ENCODE peak calls at places on chromosomes 1 and 21, in four cellular contexts. Q, Y, Z and G are unnamed samples.

GRCh38 chr1:39648496-39648895 is 9.1 kb upstream of the HEYL start:
- DNase-seq in Q (no peak), Y (no peak), Z (no peak), G (no peak)

GRCh38 chr1:230087034-230087721 is 20.1 kb downstream of the GALNT2 start:
- DNase-seq in Q (no peak), Y (no peak), Z (peak; percentile 40), G (no peak)

GRCh38 chr21:33024278-33025103 is 1.2 kb upstream of the OLIG2 start:
- DNase-seq in Q (no peak), Y (no peak), Z (no peak), G (no peak)

GRCh38 chr1:48492392-48492791 is 20.4 kb upstream of the SPATA6 start:
- DNase-seq in Q (no peak), Y (no peak), Z (no peak), G (no peak)

GRCh38 chr1:162690672-162691434 is 58.6 kb downstream of the DDR2 start:
- DNase-seq in Q (peak; percentile 36), Y (no peak), Z (no peak), G (peak; percentile 24)

GRCh38 chr1:160293020-160293968 is 8.4 kb upstream of the PEX19 start:
- DNase-seq in Q (no peak), Y (no peak), Z (no peak), G (no peak)

GRCh38 chr1:234437423-234438171 is 41.4 kb downstream of the TARBP1 start:
- DNase-seq in Q (no peak), Y (peak; percentile 9), Z (no peak), G (no peak)

GRCh38 chr21:25903599-25903998 is 168.8 kb downstream of the GABPA start:
- DNase-seq in Q (no peak), Y (no peak), Z (no peak), G (no peak)

GRCh38 chr1:67773462-67773861 is 59.8 kb downstream of the GNG12 start:
- DNase-seq in Q (no peak), Y (no peak), Z (no peak), G (no peak)

GRCh38 chr1:60431593-60431992 is 358.0 kb upstream of the C1orf87 start:
- DNase-seq in Q (no peak), Y (no peak), Z (no peak), G (no peak)

GRCh38 chr1:231232870-231233734 is 7.9 kb upstream of the GNPAT start:
- DNase-seq in Q (no peak), Y (peak; percentile 80), Z (no peak), G (no peak)

GRCh38 chr1:31505884-31506497 is 70.3 kb upstream of the TINAGL1 start:
- DNase-seq in Q (no peak), Y (no peak), Z (no peak), G (no peak)

GRCh38 chr1:26066160-26066559 is 1.3 kb downstream of the TRIM63 start:
- DNase-seq in Q (no peak), Y (no peak), Z (no peak), G (no peak)

GRCh38 chr1:198679535-198680173 is 40.8 kb downstream of the PTPRC start:
- DNase-seq in Q (no peak), Y (no peak), Z (no peak), G (no peak)
- TF ChIP-seq ATF3 in Q (no peak), Y (no peak), Z (no peak), G (no peak)

GRCh38 chr1:178278135-178278534 is 184.2 kb downstream of the RASAL2 start:
- DNase-seq in Q (no peak), Y (no peak), Z (no peak), G (no peak)

GRCh38 chr1:178283409-178283808 is 189.5 kb downstream of the RASAL2 start:
- DNase-seq in Q (peak; percentile 61), Y (no peak), Z (no peak), G (peak; percentile 75)

GRCh38 chr1:178279287-178279686 is 185.4 kb downstream of the RASAL2 start:
- DNase-seq in Q (no peak), Y (no peak), Z (no peak), G (no peak)

GRCh38 chr1:178284059-178284458 is 190.2 kb downstream of the RASAL2 start:
- DNase-seq in Q (no peak), Y (no peak), Z (no peak), G (no peak)

GRCh38 chr1:178282949-178283367 is 189.1 kb downstream of the RASAL2 start:
- DNase-seq in Q (no peak), Y (peak; percentile 25), Z (no peak), G (no peak)
- TF ChIP-seq JUN in Q (no peak), Y (no peak), Z (no peak), G (no peak)

DNA sequence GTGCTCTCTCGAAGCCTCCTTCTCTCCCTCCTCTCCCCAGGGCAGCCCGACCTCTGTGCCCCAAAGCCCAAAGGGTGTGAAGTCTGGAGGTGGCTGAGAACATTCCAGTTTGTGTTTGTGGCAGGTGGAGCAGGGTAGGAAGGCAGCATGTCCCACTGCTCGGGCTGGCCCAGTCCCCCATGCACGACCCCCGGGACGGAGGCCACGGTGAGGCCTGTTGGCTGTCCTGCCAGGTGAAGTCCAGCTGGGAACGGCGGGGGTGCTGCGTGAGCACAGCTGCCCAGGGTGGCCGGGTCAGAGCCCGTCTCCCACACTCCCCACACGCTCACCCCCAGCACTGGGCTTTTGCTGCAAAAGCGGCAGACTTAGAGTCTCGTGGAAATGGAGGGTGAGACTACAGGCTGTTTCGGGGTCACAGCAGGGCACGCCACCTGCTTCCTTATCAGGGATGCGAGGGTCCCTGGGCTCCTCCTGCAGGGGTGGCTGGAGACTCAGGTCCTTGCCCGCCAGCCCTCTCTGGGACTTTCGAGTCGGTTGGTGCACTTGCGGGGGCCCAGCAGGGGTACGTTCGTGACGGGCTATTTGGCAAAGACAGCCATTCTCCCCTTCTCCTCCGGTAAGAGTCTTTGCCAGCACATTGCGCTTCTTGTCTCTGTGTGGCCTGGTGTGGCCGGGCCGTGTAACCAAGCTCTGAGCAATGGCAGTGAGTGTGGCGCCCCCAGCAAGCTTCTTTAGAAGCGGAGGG is 40.3 kb downstream of the MORN1 start:
- DNase-seq in Q (no peak), Y (no peak), Z (no peak), G (no peak)
- TF ChIP-seq ATF3 in Q (no peak), Y (no peak), Z (no peak), G (no peak)

GRCh38 chr1:113423826-113424225 is 33.5 kb downstream of the MAGI3 start:
- DNase-seq in Q (no peak), Y (no peak), Z (no peak), G (no peak)

GRCh38 chr1:113433177-113433576 is 42.9 kb downstream of the MAGI3 start:
- DNase-seq in Q (no peak), Y (no peak), Z (no peak), G (no peak)

GRCh38 chr1:113434874-113435175 is 44.5 kb downstream of the MAGI3 start:
- DNase-seq in Q (no peak), Y (no peak), Z (no peak), G (no peak)

GRCh38 chr1:113434081-113434873 is 44.0 kb downstream of the MAGI3 start:
- DNase-seq in Q (no peak), Y (peak; percentile 76), Z (no peak), G (no peak)

DNA sequence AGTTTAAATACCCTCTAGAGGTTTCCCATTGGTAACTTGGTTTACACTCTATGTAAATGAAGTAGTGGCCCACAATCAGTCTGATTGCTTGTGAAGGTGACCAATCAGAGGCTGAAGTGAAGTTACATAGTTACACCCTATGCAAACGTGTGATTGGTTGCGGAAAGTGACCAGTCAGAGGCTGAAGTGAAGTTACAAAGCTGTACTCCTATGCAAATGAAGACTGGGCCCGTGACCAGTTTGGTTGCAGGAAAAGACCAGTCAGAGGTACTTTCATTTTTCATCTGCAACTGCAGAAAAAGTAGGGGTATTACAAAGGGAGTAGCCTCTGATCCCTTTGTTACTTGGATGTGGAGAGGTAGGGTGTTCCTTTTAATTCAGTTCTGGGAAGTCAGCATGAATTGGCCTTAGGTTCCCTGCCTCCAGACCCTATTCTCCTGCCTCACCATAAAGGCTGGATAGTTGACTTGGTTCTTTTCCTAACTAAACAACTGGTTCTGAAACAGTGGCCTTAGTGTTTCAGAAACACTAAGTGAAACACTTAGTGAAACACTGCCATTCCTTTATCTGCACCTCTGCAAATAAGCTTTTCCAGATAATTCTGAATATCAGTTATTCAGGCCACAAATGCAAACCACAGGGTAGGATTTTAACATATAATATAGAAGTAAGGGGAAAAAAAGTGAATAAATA is 39.3 kb downstream of the MAGI3 start:
- DNase-seq in Q (no peak), Y (no peak), Z (no peak), G (no peak)
- TF ChIP-seq JUN in Q (no peak), Y (no peak), Z (no peak), G (no peak)

DNA sequence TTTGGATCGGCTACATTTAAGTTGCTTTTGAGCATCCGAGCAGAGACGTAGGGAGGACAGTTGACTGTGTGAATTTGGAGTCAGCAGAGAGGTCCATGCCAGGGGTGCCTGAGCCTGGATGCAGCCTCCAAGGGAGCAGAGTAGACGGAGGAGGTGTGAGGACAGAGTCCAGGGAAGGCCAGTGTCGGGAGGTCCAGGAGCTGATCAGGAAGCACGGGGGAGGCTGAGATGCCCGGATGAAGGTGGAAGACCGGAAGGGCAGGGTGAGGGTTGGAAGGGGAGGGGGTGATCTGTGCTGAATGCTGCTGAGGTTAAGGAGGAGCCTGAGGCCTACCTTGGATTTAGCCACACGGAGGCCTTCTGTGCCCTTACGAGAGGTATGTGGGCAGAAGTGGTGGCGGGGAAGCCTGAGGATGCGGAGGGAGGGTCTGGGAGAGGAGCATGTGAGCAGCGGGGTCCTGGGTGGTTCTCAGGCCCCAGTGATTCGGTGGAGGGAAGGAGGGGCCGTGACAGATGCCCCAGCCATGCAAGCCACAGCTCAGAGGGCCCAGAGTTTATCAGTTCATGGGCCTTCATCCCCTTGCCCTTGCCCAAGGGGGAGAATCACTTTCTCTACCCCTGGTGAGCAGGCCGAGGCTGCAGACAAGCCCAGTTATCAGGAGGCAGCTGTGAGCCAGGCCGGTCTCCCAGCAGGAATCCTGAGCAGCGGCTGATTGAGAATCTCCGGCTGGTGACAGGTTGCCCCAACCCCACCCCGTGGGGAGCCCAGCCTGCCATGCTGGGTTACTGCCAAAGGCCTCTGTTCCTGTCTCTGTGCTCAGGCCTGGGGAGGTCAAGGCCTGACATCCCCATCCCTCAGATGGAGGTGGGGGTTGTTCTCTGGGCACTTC is 53.9 kb upstream of the ACTL8 start:
- DNase-seq in Q (no peak), Y (no peak), Z (no peak), G (no peak)
- TF ChIP-seq ATF3 in Q (no peak), Y (no peak), Z (no peak), G (no peak)

DNA sequence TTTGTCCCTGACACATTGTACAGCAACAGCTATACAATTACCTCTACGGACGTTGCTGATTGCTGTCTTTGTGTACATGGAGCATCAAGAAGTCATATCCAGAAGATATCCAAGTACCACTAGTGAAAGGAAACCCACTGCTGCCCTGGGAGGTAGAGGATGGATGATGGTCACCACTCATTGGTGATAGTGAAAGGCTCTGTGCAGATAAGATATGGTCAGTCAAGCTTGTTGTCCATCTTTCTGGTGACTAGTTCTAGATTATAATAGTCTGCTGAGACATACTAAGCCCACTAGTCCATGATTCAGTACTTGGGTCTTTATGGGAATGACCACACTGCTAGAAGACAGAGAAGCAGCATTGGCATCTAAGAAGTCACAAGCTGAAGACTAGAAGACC is 30.3 kb downstream of the NIBAN1 start:
- DNase-seq in Q (no peak), Y (no peak), Z (no peak), G (no peak)
- TF ChIP-seq JUN in Q (no peak), Y (no peak), Z (no peak), G (no peak)